ENCODE peak calls at places on chromosomes 1 and 21, in nine cellular contexts. One of them, this sample, is unnamed.
A peak's percentile ranks its signal among the peaks of the same experiment; 100 is the strongest.

GRCh38 chr1:25063591-25064416 is 133.7 kb upstream of the RUNX3 start:
- DNase-seq in Panc1: no peak
- DNase-seq in adrenal gland: no peak
- DNase-seq in transverse colon: no peak
- DNase-seq in CD4-positive, alpha-beta T cell: no peak
- DNase-seq in IMR-90: no peak
- DNase-seq in A549: peak; percentile 15
- DNase-seq in colonic mucosa: no peak
- DNase-seq in fibroblast of lung: peak; percentile 25
- DNase-seq in this sample: no peak

GRCh38 chr1:18899363-18900049 is 2.8 kb downstream of the ALDH4A1 start:
- DNase-seq in Panc1: no peak
- DNase-seq in adrenal gland: no peak
- DNase-seq in transverse colon: no peak
- DNase-seq in CD4-positive, alpha-beta T cell: no peak
- DNase-seq in IMR-90: no peak
- DNase-seq in A549: no peak
- DNase-seq in colonic mucosa: no peak
- DNase-seq in fibroblast of lung: no peak
- DNase-seq in this sample: no peak

GRCh38 chr1:225899044-225899925 is 10.3 kb upstream of the LEFTY1 start:
- DNase-seq in Panc1: no peak
- DNase-seq in adrenal gland: no peak
- DNase-seq in transverse colon: no peak
- DNase-seq in CD4-positive, alpha-beta T cell: no peak
- DNase-seq in IMR-90: no peak
- DNase-seq in A549: no peak
- DNase-seq in colonic mucosa: no peak
- DNase-seq in fibroblast of lung: no peak
- DNase-seq in this sample: no peak

GRCh38 chr1:209095627-209096595 is 487.6 kb upstream of the CAMK1G start:
- DNase-seq in Panc1: no peak
- DNase-seq in adrenal gland: no peak
- DNase-seq in transverse colon: no peak
- DNase-seq in CD4-positive, alpha-beta T cell: no peak
- DNase-seq in IMR-90: peak; percentile 0
- DNase-seq in A549: peak; percentile 36
- DNase-seq in colonic mucosa: no peak
- DNase-seq in fibroblast of lung: peak; percentile 88
- DNase-seq in this sample: no peak

GRCh38 chr1:115977481-115978258 is 1.4 kb downstream of the SLC22A15 start:
- DNase-seq in Panc1: no peak
- DNase-seq in adrenal gland: no peak
- DNase-seq in transverse colon: peak; percentile 32
- DNase-seq in CD4-positive, alpha-beta T cell: no peak
- DNase-seq in IMR-90: no peak
- DNase-seq in A549: no peak
- DNase-seq in colonic mucosa: no peak
- DNase-seq in fibroblast of lung: peak; percentile 29
- DNase-seq in this sample: no peak

GRCh38 chr1:232927722-232928505 is 22.5 kb upstream of the NTPCR start:
- DNase-seq in Panc1: no peak
- DNase-seq in adrenal gland: no peak
- DNase-seq in transverse colon: no peak
- DNase-seq in CD4-positive, alpha-beta T cell: no peak
- DNase-seq in IMR-90: no peak
- DNase-seq in A549: no peak
- DNase-seq in colonic mucosa: no peak
- DNase-seq in fibroblast of lung: no peak
- DNase-seq in this sample: no peak

GRCh38 chr21:31335957-31336738 is 7.9 kb downstream of the TIAM1 start:
- DNase-seq in Panc1: no peak
- DNase-seq in adrenal gland: no peak
- DNase-seq in transverse colon: no peak
- DNase-seq in CD4-positive, alpha-beta T cell: no peak
- DNase-seq in IMR-90: peak; percentile 95
- DNase-seq in A549: peak; percentile 8
- DNase-seq in colonic mucosa: no peak
- DNase-seq in fibroblast of lung: peak; percentile 97
- DNase-seq in this sample: no peak

GRCh38 chr21:44834951-44835646 is 17.2 kb upstream of the SUMO3 start:
- DNase-seq in Panc1: no peak
- DNase-seq in adrenal gland: no peak
- DNase-seq in transverse colon: peak; percentile 38
- DNase-seq in CD4-positive, alpha-beta T cell: no peak
- DNase-seq in IMR-90: no peak
- DNase-seq in A549: no peak
- DNase-seq in colonic mucosa: no peak
- DNase-seq in fibroblast of lung: no peak
- DNase-seq in this sample: no peak

GRCh38 chr1:56146449-56146848 is 432.9 kb downstream of the PLPP3 start:
- DNase-seq in Panc1: no peak
- DNase-seq in adrenal gland: no peak
- DNase-seq in transverse colon: no peak
- DNase-seq in CD4-positive, alpha-beta T cell: no peak
- DNase-seq in IMR-90: peak; percentile 76
- DNase-seq in A549: no peak
- DNase-seq in colonic mucosa: no peak
- DNase-seq in fibroblast of lung: peak; percentile 36
- DNase-seq in this sample: no peak

GRCh38 chr1:151259351-151259750 is 4.8 kb downstream of the PSMD4 start:
- DNase-seq in Panc1: no peak
- DNase-seq in adrenal gland: no peak
- DNase-seq in transverse colon: no peak
- DNase-seq in CD4-positive, alpha-beta T cell: no peak
- DNase-seq in IMR-90: no peak
- DNase-seq in A549: no peak
- DNase-seq in colonic mucosa: no peak
- DNase-seq in fibroblast of lung: no peak
- DNase-seq in this sample: no peak

GRCh38 chr21:45401916-45402900 is 2.8 kb upstream of the COL18A1 start:
- DNase-seq in Panc1: no peak
- DNase-seq in adrenal gland: peak; percentile 18
- DNase-seq in transverse colon: no peak
- DNase-seq in CD4-positive, alpha-beta T cell: no peak
- DNase-seq in IMR-90: no peak
- DNase-seq in A549: no peak
- DNase-seq in colonic mucosa: no peak
- DNase-seq in fibroblast of lung: peak; percentile 13
- DNase-seq in this sample: no peak

GRCh38 chr21:41302976-41303375 is 13.6 kb upstream of the FAM3B start:
- DNase-seq in Panc1: no peak
- DNase-seq in adrenal gland: no peak
- DNase-seq in transverse colon: no peak
- DNase-seq in CD4-positive, alpha-beta T cell: no peak
- DNase-seq in IMR-90: no peak
- DNase-seq in A549: no peak
- DNase-seq in colonic mucosa: no peak
- DNase-seq in fibroblast of lung: no peak
- DNase-seq in this sample: no peak

GRCh38 chr1:35120458-35121133 is 41.4 kb downstream of the ZMYM1 start:
- DNase-seq in Panc1: no peak
- DNase-seq in adrenal gland: peak; percentile 20
- DNase-seq in transverse colon: peak; percentile 19
- DNase-seq in CD4-positive, alpha-beta T cell: no peak
- DNase-seq in IMR-90: peak; percentile 2
- DNase-seq in A549: no peak
- DNase-seq in colonic mucosa: no peak
- DNase-seq in fibroblast of lung: peak; percentile 15
- DNase-seq in this sample: no peak

GRCh38 chr1:227944931-227945890 is 2.5 kb downstream of the WNT9A start:
- DNase-seq in Panc1: no peak
- DNase-seq in adrenal gland: no peak
- DNase-seq in transverse colon: no peak
- DNase-seq in CD4-positive, alpha-beta T cell: no peak
- DNase-seq in IMR-90: no peak
- DNase-seq in A549: no peak
- DNase-seq in colonic mucosa: peak; percentile 18
- DNase-seq in fibroblast of lung: no peak
- DNase-seq in this sample: peak; percentile 22

GRCh38 chr1:40341509-40342380 is 24.7 kb upstream of the COL9A2 start:
- DNase-seq in Panc1: no peak
- DNase-seq in adrenal gland: no peak
- DNase-seq in transverse colon: no peak
- DNase-seq in CD4-positive, alpha-beta T cell: no peak
- DNase-seq in IMR-90: no peak
- DNase-seq in A549: no peak
- DNase-seq in colonic mucosa: no peak
- DNase-seq in fibroblast of lung: no peak
- DNase-seq in this sample: no peak

GRCh38 chr1:227805606-227806197 is 9.8 kb upstream of the PRSS38 start:
- DNase-seq in Panc1: peak; percentile 79
- DNase-seq in adrenal gland: no peak
- DNase-seq in transverse colon: no peak
- DNase-seq in CD4-positive, alpha-beta T cell: no peak
- DNase-seq in IMR-90: peak; percentile 93
- DNase-seq in A549: peak; percentile 42
- DNase-seq in colonic mucosa: no peak
- DNase-seq in fibroblast of lung: peak; percentile 99
- DNase-seq in this sample: no peak

GRCh38 chr1:209839875-209840491 is 12.2 kb downstream of the UTP25 start:
- DNase-seq in Panc1: peak; percentile 92
- DNase-seq in adrenal gland: peak; percentile 37
- DNase-seq in transverse colon: no peak
- DNase-seq in CD4-positive, alpha-beta T cell: no peak
- DNase-seq in IMR-90: peak; percentile 98
- DNase-seq in A549: peak; percentile 87
- DNase-seq in colonic mucosa: no peak
- DNase-seq in fibroblast of lung: peak; percentile 98
- DNase-seq in this sample: no peak

DNA sequence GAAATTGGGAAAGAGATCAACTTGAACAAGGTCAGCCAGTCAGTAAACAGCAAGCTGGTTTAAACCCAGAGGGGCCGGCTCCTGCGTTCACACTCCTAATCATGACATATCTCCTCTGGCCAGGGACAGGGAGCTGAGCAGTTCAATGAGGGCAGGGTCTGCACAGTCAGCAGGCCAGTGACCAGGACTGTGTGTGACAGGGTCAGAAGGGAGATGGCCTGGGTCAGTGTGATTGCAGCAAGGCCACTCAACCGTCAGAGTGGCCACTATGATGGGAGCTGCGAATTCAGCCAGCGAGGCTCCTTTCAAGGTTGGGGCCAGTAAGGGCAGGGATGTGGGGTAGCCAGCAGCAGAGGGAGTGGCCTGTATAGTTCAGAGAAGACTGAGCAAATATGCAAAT is 20.1 kb downstream of the NOL9 start:
- DNase-seq in Panc1: no peak
- DNase-seq in adrenal gland: no peak
- DNase-seq in transverse colon: no peak
- DNase-seq in CD4-positive, alpha-beta T cell: no peak
- DNase-seq in IMR-90: no peak
- DNase-seq in A549: no peak
- DNase-seq in colonic mucosa: no peak
- DNase-seq in fibroblast of lung: no peak
- DNase-seq in this sample: no peak
- H3K27ac ChIP-seq in Panc1: no peak overlapping the region
- H3K27ac ChIP-seq in adrenal gland: peak overlapping the region; percentile 36
- H3K27ac ChIP-seq in transverse colon: no peak overlapping the region
- H3K27ac ChIP-seq in CD4-positive, alpha-beta T cell: no peak overlapping the region
- H3K27ac ChIP-seq in IMR-90: no peak overlapping the region
- H3K27ac ChIP-seq in A549: no peak overlapping the region
- H3K27ac ChIP-seq in colonic mucosa: no peak overlapping the region
- H3K27ac ChIP-seq in fibroblast of lung: no peak overlapping the region
- H3K27ac ChIP-seq in this sample: no peak overlapping the region

GRCh38 chr1:223725578-223725977 is 13.2 kb downstream of the CAPN2 start:
- DNase-seq in Panc1: no peak
- DNase-seq in adrenal gland: no peak
- DNase-seq in transverse colon: no peak
- DNase-seq in CD4-positive, alpha-beta T cell: no peak
- DNase-seq in IMR-90: no peak
- DNase-seq in A549: no peak
- DNase-seq in colonic mucosa: no peak
- DNase-seq in fibroblast of lung: no peak
- DNase-seq in this sample: no peak
- H3K27ac ChIP-seq in Panc1: peak overlapping the region; percentile 44
- H3K27ac ChIP-seq in adrenal gland: peak overlapping the region; percentile 5
- H3K27ac ChIP-seq in transverse colon: peak overlapping the region; percentile 72
- H3K27ac ChIP-seq in CD4-positive, alpha-beta T cell: no peak overlapping the region
- H3K27ac ChIP-seq in IMR-90: no peak overlapping the region
- H3K27ac ChIP-seq in A549: peak overlapping the region; percentile 80
- H3K27ac ChIP-seq in colonic mucosa: peak overlapping the region; percentile 46
- H3K27ac ChIP-seq in fibroblast of lung: peak overlapping the region; percentile 60
- H3K27ac ChIP-seq in this sample: peak overlapping the region; percentile 85

GRCh38 chr1:113579256-113580018 is 179.8 kb downstream of the PHTF1 start:
- DNase-seq in Panc1: no peak
- DNase-seq in adrenal gland: no peak
- DNase-seq in transverse colon: no peak
- DNase-seq in CD4-positive, alpha-beta T cell: no peak
- DNase-seq in IMR-90: peak; percentile 7
- DNase-seq in A549: no peak
- DNase-seq in colonic mucosa: no peak
- DNase-seq in fibroblast of lung: peak; percentile 23
- DNase-seq in this sample: no peak

GRCh38 chr1:113581323-113581722 is 178.0 kb downstream of the PHTF1 start:
- DNase-seq in Panc1: no peak
- DNase-seq in adrenal gland: no peak
- DNase-seq in transverse colon: no peak
- DNase-seq in CD4-positive, alpha-beta T cell: no peak
- DNase-seq in IMR-90: no peak
- DNase-seq in A549: no peak
- DNase-seq in colonic mucosa: no peak
- DNase-seq in fibroblast of lung: no peak
- DNase-seq in this sample: no peak

DNA sequence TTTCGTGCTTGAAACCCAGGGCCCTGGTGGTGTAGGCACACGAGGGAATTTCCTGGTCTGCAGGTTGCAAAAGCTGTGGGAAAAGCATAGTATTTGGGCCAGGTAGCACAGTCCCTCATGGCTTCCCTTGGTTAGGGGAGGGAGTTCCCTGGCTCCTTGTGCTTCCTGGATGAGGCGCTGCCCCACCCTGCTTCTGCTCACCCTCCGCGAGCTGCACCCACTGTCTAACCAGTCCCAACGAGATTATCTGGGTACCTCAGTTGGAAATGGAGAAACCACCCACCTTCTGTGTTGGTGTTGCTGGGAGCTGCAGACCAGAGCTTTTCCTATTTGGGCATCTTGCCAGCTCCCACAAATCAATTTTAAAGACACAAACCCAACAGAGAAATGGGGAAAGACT is 183.0 kb downstream of the PHTF1 start:
- DNase-seq in Panc1: no peak
- DNase-seq in adrenal gland: no peak
- DNase-seq in transverse colon: no peak
- DNase-seq in CD4-positive, alpha-beta T cell: no peak
- DNase-seq in IMR-90: no peak
- DNase-seq in A549: no peak
- DNase-seq in colonic mucosa: no peak
- DNase-seq in fibroblast of lung: no peak
- DNase-seq in this sample: no peak
- H3K27ac ChIP-seq in Panc1: no peak overlapping the region
- H3K27ac ChIP-seq in adrenal gland: no peak overlapping the region
- H3K27ac ChIP-seq in transverse colon: no peak overlapping the region
- H3K27ac ChIP-seq in CD4-positive, alpha-beta T cell: no peak overlapping the region
- H3K27ac ChIP-seq in IMR-90: no peak overlapping the region
- H3K27ac ChIP-seq in A549: no peak overlapping the region
- H3K27ac ChIP-seq in colonic mucosa: no peak overlapping the region
- H3K27ac ChIP-seq in fibroblast of lung: no peak overlapping the region
- H3K27ac ChIP-seq in this sample: no peak overlapping the region

DNA sequence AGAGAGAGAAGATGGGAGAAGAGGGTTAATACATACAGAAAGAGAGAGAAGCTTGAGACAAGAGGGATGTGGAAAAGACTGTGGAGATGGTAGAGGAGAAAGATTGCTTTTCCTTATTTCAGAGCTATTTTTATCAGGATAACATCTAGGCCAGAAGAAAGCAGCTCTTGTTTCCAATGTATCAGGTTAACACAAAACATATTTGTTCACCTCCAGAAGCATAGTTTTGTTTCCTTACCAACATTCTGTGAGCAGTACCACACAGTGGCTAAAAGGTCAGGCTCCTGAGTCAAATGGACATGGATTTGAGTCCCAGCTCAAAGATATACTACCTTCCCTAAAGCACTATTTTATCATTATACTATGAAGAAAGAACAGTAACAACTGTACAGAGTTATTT is 185.5 kb downstream of the DUSP10 start:
- DNase-seq in Panc1: no peak
- DNase-seq in adrenal gland: no peak
- DNase-seq in transverse colon: no peak
- DNase-seq in CD4-positive, alpha-beta T cell: no peak
- DNase-seq in IMR-90: no peak
- DNase-seq in A549: no peak
- DNase-seq in colonic mucosa: no peak
- DNase-seq in fibroblast of lung: no peak
- DNase-seq in this sample: no peak
- H3K27ac ChIP-seq in Panc1: no peak overlapping the region
- H3K27ac ChIP-seq in adrenal gland: no peak overlapping the region
- H3K27ac ChIP-seq in transverse colon: no peak overlapping the region
- H3K27ac ChIP-seq in CD4-positive, alpha-beta T cell: no peak overlapping the region
- H3K27ac ChIP-seq in IMR-90: no peak overlapping the region
- H3K27ac ChIP-seq in A549: no peak overlapping the region
- H3K27ac ChIP-seq in colonic mucosa: no peak overlapping the region
- H3K27ac ChIP-seq in fibroblast of lung: no peak overlapping the region
- H3K27ac ChIP-seq in this sample: no peak overlapping the region

This sample was measured in CD4-positive, alpha-beta memory T cell.